ENCODE peak calls at places on chromosomes 4 and X, in four cellular contexts. D is activated CD4-positive, CD25-positive, alpha-beta regulatory T cell treated with anti-CD3 and anti-CD28 coated beads, Interleukin-2, amount 50 U/mL, for 72 hours; C is HFFc6; X is Jurkat, Clone E6-1. L is an unnamed sample.

GRCh38 chr4:10587697-10588096 is 96.9 kb downstream of the CLNK start:
- DNase-seq in D (no peak), C (no peak), X (peak; percentile 93), L (no peak)

GRCh38 chr4:115323106-115323684 is 209.8 kb upstream of the NDST4 start:
- DNase-seq in D (no peak), C (no peak), X (no peak), L (no peak)

GRCh38 chr4:168972601-168973000 is 37.5 kb downstream of the CBR4 start:
- DNase-seq in D (no peak), C (no peak), X (no peak), L (no peak)

GRCh38 chr4:3307486-3307885 is 14.7 kb downstream of the RGS12 start:
- DNase-seq in D (peak; percentile 1), C (no peak), X (no peak), L (no peak)

GRCh38 chr4:2423695-2424094 is 4.9 kb downstream of the CFAP99 start:
- DNase-seq in D (no peak), C (no peak), X (no peak), L (no peak)

GRCh38 chrX:11944486-11944885 is 186.4 kb downstream of the MSL3 start:
- DNase-seq in D (no peak), C (peak; percentile 52), X (peak; percentile 17), L (peak; percentile 26)

GRCh38 chr4:99651811-99652545 is 5.7 kb downstream of the C4orf54 start:
- DNase-seq in D (no peak), C (no peak), X (no peak), L (no peak)

GRCh38 chr4:151238477-151238876 is 38.5 kb upstream of the PRSS48 start:
- DNase-seq in D (no peak), C (peak; percentile 28), X (no peak), L (no peak)

GRCh38 chrX:120020305-120020704 is 57.2 kb downstream of the RHOXF2B start:
- DNase-seq in D (no peak), C (no peak), X (no peak), L (no peak)